ENCODE peak calls at places on chromosomes 6 and 20, in ten cellular contexts. One of them, this sample, is unnamed.

GRCh38 chr6:12873706-12874105 is 157.1 kb downstream of the PHACTR1 start:
- DNase-seq in amniotic stem cell: no peak
- DNase-seq in HT-29: no peak
- DNase-seq in psoas muscle: no peak
- DNase-seq in CD8-positive, alpha-beta memory T cell: no peak
- DNase-seq in uterus: no peak
- DNase-seq in HEK293T: no peak
- DNase-seq in suprapubic skin: no peak
- DNase-seq in central memory CD8-positive, alpha-beta T cell: no peak
- DNase-seq in T-helper 1 cell: no peak
- DNase-seq in this sample: no peak

GRCh38 chr20:32332614-32333013 is 25.5 kb upstream of the ASXL1 start:
- DNase-seq in amniotic stem cell: no peak
- DNase-seq in HT-29: peak; percentile 52
- DNase-seq in psoas muscle: no peak
- DNase-seq in CD8-positive, alpha-beta memory T cell: no peak
- DNase-seq in uterus: no peak
- DNase-seq in HEK293T: no peak
- DNase-seq in suprapubic skin: no peak
- DNase-seq in central memory CD8-positive, alpha-beta T cell: no peak
- DNase-seq in T-helper 1 cell: no peak
- DNase-seq in this sample: no peak

GRCh38 chr6:13604546-13605416 is 10.4 kb upstream of the NOL7 start:
- DNase-seq in amniotic stem cell: no peak
- DNase-seq in HT-29: no peak
- DNase-seq in psoas muscle: no peak
- DNase-seq in CD8-positive, alpha-beta memory T cell: no peak
- DNase-seq in uterus: no peak
- DNase-seq in HEK293T: no peak
- DNase-seq in suprapubic skin: no peak
- DNase-seq in central memory CD8-positive, alpha-beta T cell: no peak
- DNase-seq in T-helper 1 cell: no peak
- DNase-seq in this sample: no peak

GRCh38 chr6:168407842-168408241 is 33.1 kb upstream of the SMOC2 start:
- DNase-seq in amniotic stem cell: no peak
- DNase-seq in HT-29: no peak
- DNase-seq in psoas muscle: no peak
- DNase-seq in CD8-positive, alpha-beta memory T cell: no peak
- DNase-seq in uterus: no peak
- DNase-seq in HEK293T: no peak
- DNase-seq in suprapubic skin: peak; percentile 37
- DNase-seq in central memory CD8-positive, alpha-beta T cell: no peak
- DNase-seq in T-helper 1 cell: no peak
- DNase-seq in this sample: no peak

GRCh38 chr20:51372176-51372803 is 170.2 kb downstream of the NFATC2 start:
- DNase-seq in amniotic stem cell: peak; percentile 49
- DNase-seq in HT-29: peak; percentile 84
- DNase-seq in psoas muscle: peak; percentile 61
- DNase-seq in CD8-positive, alpha-beta memory T cell: peak; percentile 42
- DNase-seq in uterus: peak; percentile 69
- DNase-seq in HEK293T: peak; percentile 76
- DNase-seq in suprapubic skin: no peak
- DNase-seq in central memory CD8-positive, alpha-beta T cell: peak; percentile 35
- DNase-seq in T-helper 1 cell: peak; percentile 15
- DNase-seq in this sample: peak; percentile 25

GRCh38 chr6:101114703-101115102 is 233.6 kb upstream of the ASCC3 start:
- DNase-seq in amniotic stem cell: peak; percentile 42
- DNase-seq in HT-29: peak; percentile 58
- DNase-seq in psoas muscle: no peak
- DNase-seq in CD8-positive, alpha-beta memory T cell: no peak
- DNase-seq in uterus: no peak
- DNase-seq in HEK293T: peak; percentile 49
- DNase-seq in suprapubic skin: no peak
- DNase-seq in central memory CD8-positive, alpha-beta T cell: no peak
- DNase-seq in T-helper 1 cell: no peak
- DNase-seq in this sample: no peak

GRCh38 chr6:75791881-75792280 is 42.8 kb downstream of the MYO6 start:
- DNase-seq in amniotic stem cell: no peak
- DNase-seq in HT-29: no peak
- DNase-seq in psoas muscle: no peak
- DNase-seq in CD8-positive, alpha-beta memory T cell: no peak
- DNase-seq in uterus: no peak
- DNase-seq in HEK293T: no peak
- DNase-seq in suprapubic skin: no peak
- DNase-seq in central memory CD8-positive, alpha-beta T cell: no peak
- DNase-seq in T-helper 1 cell: no peak
- DNase-seq in this sample: no peak

GRCh38 chr6:36436466-36436865 is 6.2 kb downstream of the PXT1 start:
- DNase-seq in amniotic stem cell: peak; percentile 34
- DNase-seq in HT-29: no peak
- DNase-seq in psoas muscle: no peak
- DNase-seq in CD8-positive, alpha-beta memory T cell: no peak
- DNase-seq in uterus: no peak
- DNase-seq in HEK293T: no peak
- DNase-seq in suprapubic skin: no peak
- DNase-seq in central memory CD8-positive, alpha-beta T cell: no peak
- DNase-seq in T-helper 1 cell: no peak
- DNase-seq in this sample: no peak

GRCh38 chr20:31661625-31662371 is 24.1 kb downstream of the COX4I2 start:
- DNase-seq in amniotic stem cell: no peak
- DNase-seq in HT-29: peak; percentile 80
- DNase-seq in psoas muscle: peak; percentile 84
- DNase-seq in CD8-positive, alpha-beta memory T cell: peak; percentile 67
- DNase-seq in uterus: peak; percentile 79
- DNase-seq in HEK293T: peak; percentile 91
- DNase-seq in suprapubic skin: peak; percentile 83
- DNase-seq in central memory CD8-positive, alpha-beta T cell: peak; percentile 74
- DNase-seq in T-helper 1 cell: peak; percentile 59
- DNase-seq in this sample: peak; percentile 68

GRCh38 chr6:3748208-3748701 is 3.3 kb downstream of the PXDC1 start:
- DNase-seq in amniotic stem cell: peak; percentile 70
- DNase-seq in HT-29: peak; percentile 84
- DNase-seq in psoas muscle: peak; percentile 81
- DNase-seq in CD8-positive, alpha-beta memory T cell: no peak
- DNase-seq in uterus: peak; percentile 55
- DNase-seq in HEK293T: peak; percentile 68
- DNase-seq in suprapubic skin: peak; percentile 90
- DNase-seq in central memory CD8-positive, alpha-beta T cell: no peak
- DNase-seq in T-helper 1 cell: no peak
- DNase-seq in this sample: no peak

GRCh38 chr6:43269273-43270007 is 26.2 kb downstream of the TTBK1 start:
- DNase-seq in amniotic stem cell: no peak
- DNase-seq in HT-29: no peak
- DNase-seq in psoas muscle: no peak
- DNase-seq in CD8-positive, alpha-beta memory T cell: peak; percentile 26
- DNase-seq in uterus: no peak
- DNase-seq in HEK293T: peak; percentile 30
- DNase-seq in suprapubic skin: no peak
- DNase-seq in central memory CD8-positive, alpha-beta T cell: peak; percentile 22
- DNase-seq in T-helper 1 cell: no peak
- DNase-seq in this sample: peak; percentile 44

GRCh38 chr6:44219053-44219814 is 2.5 kb downstream of the MYMX start:
- DNase-seq in amniotic stem cell: peak; percentile 9
- DNase-seq in HT-29: peak; percentile 57
- DNase-seq in psoas muscle: peak; percentile 87
- DNase-seq in CD8-positive, alpha-beta memory T cell: no peak
- DNase-seq in uterus: peak; percentile 80
- DNase-seq in HEK293T: peak; percentile 66
- DNase-seq in suprapubic skin: no peak
- DNase-seq in central memory CD8-positive, alpha-beta T cell: no peak
- DNase-seq in T-helper 1 cell: no peak
- DNase-seq in this sample: peak; percentile 34